ENCODE peak calls at places on chromosome 14, in ten cellular contexts. L is NCI-H1694 treated with DMSO at 0.1 percent for 48 hours; A is GOT3; R is NCI-H524; D is effector memory CD4-positive, alpha-beta T cell; W is H4; V is mesothelial cell of epicardium; S is posterior cingulate gyrus; M is HL-60; U is anterior cingulate cortex. Q is an unnamed sample.

GRCh38 chr14:106844608-106845285 is 1318.4 kb downstream of the TMEM121 start:
- DNase-seq in L (no peak), A (no peak), R (peak), D (peak), W (no peak), V (no peak), S (no peak), M (peak), U (no peak), Q (peak)

GRCh38 chr14:90558983-90559590 is 162.3 kb downstream of the CALM1 start:
- DNase-seq in L (no peak), A (no peak), R (peak), D (no peak), W (no peak), V (no peak), S (no peak), M (no peak), U (no peak), Q (no peak)

GRCh38 chr14:71583705-71584104 is 348.5 kb upstream of the RGS6 start:
- DNase-seq in L (no peak), A (no peak), R (no peak), D (no peak), W (no peak), V (no peak), S (no peak), M (no peak), U (no peak), Q (no peak)

GRCh38 chr14:35557221-35557747 is 23.3 kb downstream of the INSM2 start:
- DNase-seq in L (no peak), A (no peak), R (no peak), D (no peak), W (no peak), V (no peak), S (no peak), M (no peak), U (no peak), Q (no peak)

GRCh38 chr14:99234982-99235491 is 37.0 kb downstream of the BCL11B start:
- DNase-seq in L (no peak), A (no peak), R (no peak), D (peak), W (no peak), V (peak), S (no peak), M (no peak), U (peak), Q (peak)

GRCh38 chr14:91063119-91063518 is 2.7 kb upstream of the RPS6KA5 start:
- DNase-seq in L (no peak), A (no peak), R (no peak), D (peak), W (peak), V (no peak), S (no peak), M (peak), U (no peak), Q (no peak)

GRCh38 chr14:73462078-73462715 is 3.9 kb upstream of the NUMB start:
- DNase-seq in L (peak), A (no peak), R (peak), D (no peak), W (peak), V (no peak), S (peak), M (peak), U (peak), Q (no peak)

GRCh38 chr14:77105554-77105953 is 7.5 kb downstream of the CIPC start:
- DNase-seq in L (no peak), A (no peak), R (no peak), D (no peak), W (no peak), V (no peak), S (no peak), M (no peak), U (peak), Q (no peak)

GRCh38 chr14:23386999-23387398 is 10.2 kb downstream of the CMTM5 start:
- DNase-seq in L (no peak), A (no peak), R (no peak), D (no peak), W (no peak), V (no peak), S (no peak), M (no peak), U (no peak), Q (no peak)

GRCh38 chr14:102726191-102726949 is 50.9 kb upstream of the TRAF3 start:
- DNase-seq in L (no peak), A (no peak), R (no peak), D (no peak), W (no peak), V (no peak), S (no peak), M (no peak), U (no peak), Q (no peak)

GRCh38 chr14:88746042-88746441 is 46.7 kb downstream of the EML5 start:
- DNase-seq in L (no peak), A (no peak), R (no peak), D (no peak), W (no peak), V (no peak), S (no peak), M (no peak), U (no peak), Q (no peak)

GRCh38 chr14:26856832-26857508 is 259.1 kb upstream of the NOVA1 start:
- DNase-seq in L (peak), A (no peak), R (peak), D (no peak), W (no peak), V (no peak), S (no peak), M (no peak), U (no peak), Q (no peak)

GRCh38 chr14:72740504-72740961 is 153.4 kb downstream of the DPF3 start:
- DNase-seq in L (no peak), A (no peak), R (no peak), D (no peak), W (no peak), V (no peak), S (no peak), M (no peak), U (no peak), Q (no peak)

GRCh38 chr14:23443881-23444280 is 8.4 kb upstream of the MYH7 start:
- DNase-seq in L (no peak), A (no peak), R (no peak), D (no peak), W (no peak), V (no peak), S (no peak), M (no peak), U (no peak), Q (no peak)

GRCh38 chr14:94451091-94451751 is 1.4 kb downstream of the SERPINA11 start:
- DNase-seq in L (no peak), A (no peak), R (no peak), D (no peak), W (no peak), V (no peak), S (no peak), M (no peak), U (no peak), Q (no peak)

GRCh38 chr14:80850197-80850814 is 91.2 kb downstream of the CEP128 start:
- DNase-seq in L (peak), A (no peak), R (peak), D (no peak), W (peak), V (no peak), S (no peak), M (no peak), U (no peak), Q (no peak)

GRCh38 chr14:100076133-100076532 is 10.9 kb downstream of the EVL start:
- DNase-seq in L (no peak), A (no peak), R (no peak), D (no peak), W (no peak), V (no peak), S (no peak), M (peak), U (no peak), Q (peak)

GRCh38 chr14:76597387-76597786 is 163.9 kb upstream of the VASH1 start:
- DNase-seq in L (no peak), A (no peak), R (no peak), D (no peak), W (no peak), V (no peak), S (no peak), M (no peak), U (no peak), Q (no peak)

GRCh38 chr14:61812347-61813100 is 50.3 kb downstream of the SNAPC1 start:
- DNase-seq in L (no peak), A (no peak), R (peak), D (no peak), W (no peak), V (peak), S (peak), M (no peak), U (peak), Q (peak)

GRCh38 chr14:24179961-24180726 is 8.3 kb downstream of the REC8 start:
- DNase-seq in L (no peak), A (no peak), R (no peak), D (no peak), W (peak), V (no peak), S (no peak), M (no peak), U (peak), Q (no peak)

GRCh38 chr14:68675233-68675577 is 117.7 kb downstream of the ZFP36L1 start:
- DNase-seq in L (no peak), A (no peak), R (no peak), D (no peak), W (no peak), V (no peak), S (no peak), M (no peak), U (no peak), Q (no peak)

GRCh38 chr14:87153901-87154300 is 839.1 kb downstream of the GALC start:
- DNase-seq in L (no peak), A (no peak), R (no peak), D (no peak), W (no peak), V (no peak), S (no peak), M (no peak), U (no peak), Q (no peak)

GRCh38 chr14:60509438-60510253 is 700 bp downstream of the SIX6 start:
- DNase-seq in L (no peak), A (no peak), R (peak), D (no peak), W (no peak), V (no peak), S (no peak), M (no peak), U (no peak), Q (no peak)

GRCh38 chr14:74548881-74549280 is 55.3 kb downstream of the ISCA2 start:
- DNase-seq in L (no peak), A (no peak), R (no peak), D (no peak), W (no peak), V (no peak), S (no peak), M (no peak), U (peak), Q (no peak)

GRCh38 chr14:84254205-84254788 is 1275.6 kb upstream of the FLRT2 start:
- DNase-seq in L (no peak), A (no peak), R (peak), D (no peak), W (no peak), V (no peak), S (no peak), M (no peak), U (no peak), Q (no peak)

GRCh38 chr14:37594238-37594915 is 672 bp downstream of the FOXA1 start:
- DNase-seq in L (peak), A (no peak), R (peak), D (no peak), W (peak), V (peak), S (no peak), M (peak), U (peak), Q (peak)

GRCh38 chr14:88129306-88130056 is 124.5 kb downstream of the GPR65 start:
- DNase-seq in L (no peak), A (no peak), R (no peak), D (no peak), W (no peak), V (no peak), S (no peak), M (peak), U (no peak), Q (peak)

GRCh38 chr14:76261371-76261811 is 109.7 kb downstream of the GPATCH2L start:
- DNase-seq in L (no peak), A (peak), R (no peak), D (no peak), W (no peak), V (no peak), S (no peak), M (no peak), U (no peak), Q (no peak)

GRCh38 chr14:61491224-61491623 is 169.8 kb downstream of the PRKCH start:
- DNase-seq in L (no peak), A (no peak), R (no peak), D (no peak), W (peak), V (no peak), S (no peak), M (no peak), U (no peak), Q (no peak)

GRCh38 chr14:51938137-51938536 is 51.2 kb upstream of the RTRAF start:
- DNase-seq in L (no peak), A (no peak), R (no peak), D (no peak), W (no peak), V (no peak), S (no peak), M (no peak), U (no peak), Q (no peak)

GRCh38 chr14:75223664-75224154 is 47.3 kb upstream of the TMED10 start:
- DNase-seq in L (no peak), A (no peak), R (peak), D (no peak), W (peak), V (no peak), S (no peak), M (peak), U (no peak), Q (no peak)

GRCh38 chr14:54603362-54603761 is 36.4 kb downstream of the SAMD4A start:
- DNase-seq in L (no peak), A (no peak), R (no peak), D (no peak), W (no peak), V (no peak), S (no peak), M (no peak), U (no peak), Q (no peak)

GRCh38 chr14:68876976-68877375 is 84.1 kb upstream of the ZFP36L1 start:
- DNase-seq in L (no peak), A (no peak), R (no peak), D (no peak), W (no peak), V (no peak), S (no peak), M (no peak), U (no peak), Q (no peak)

GRCh38 chr14:37903561-37904191 is 304.0 kb upstream of the SSTR1 start:
- DNase-seq in L (peak), A (no peak), R (peak), D (no peak), W (peak), V (no peak), S (no peak), M (no peak), U (peak), Q (no peak)

GRCh38 chr14:68630611-68631013 is 162.3 kb downstream of the ZFP36L1 start:
- DNase-seq in L (no peak), A (no peak), R (no peak), D (no peak), W (no peak), V (no peak), S (no peak), M (no peak), U (no peak), Q (no peak)

GRCh38 chr14:71400821-71401447 is 493.7 kb downstream of the PCNX1 start:
- DNase-seq in L (no peak), A (no peak), R (no peak), D (no peak), W (no peak), V (no peak), S (no peak), M (no peak), U (no peak), Q (no peak)

GRCh38 chr14:54538055-54538454 is 28.3 kb downstream of the CGRRF1 start:
- DNase-seq in L (no peak), A (no peak), R (no peak), D (no peak), W (no peak), V (no peak), S (no peak), M (no peak), U (no peak), Q (no peak)

Q was measured in activated CD4-positive, alpha-beta T cell treated with anti-CD3 and anti-CD28 coated beads, Interleukin-2, amount 50 U/mL, for 48 hours.